ENCODE peak calls at places on chromosome 6, in eight cellular contexts. X is cardiac muscle cell, P is AG04450, S is brain microvascular endothelial cell, K is neural progenitor cell, I is cardiac fibroblast, D is heart right ventricle, Q is Peyer's patch. U is an unnamed sample.

GRCh38 chr6:161273752-161274487 is at the start of gene AGPAT4:
- DNase-seq in D (no peak), K (peak; percentile 94), P (peak; percentile 95), X (peak; percentile 94), Q (peak; percentile 44), S (peak; percentile 92), I (peak; percentile 98), U (peak; percentile 87)

GRCh38 chr6:2616796-2617195 is 133.9 kb downstream of the MYLK4 start:
- DNase-seq in P (no peak), I (no peak), D (no peak), Q (no peak), X (no peak), K (peak; percentile 60), S (no peak), U (no peak)

GRCh38 chr6:43759157-43759925 is 10.7 kb upstream of the VEGFA start:
- DNase-seq in S (no peak), I (no peak), Q (no peak), K (no peak), D (no peak), X (no peak), P (no peak), U (no peak)

GRCh38 chr6:3751019-3751729 is at the start of gene PXDC1:
- DNase-seq in I (no peak), P (no peak), Q (no peak), K (peak; percentile 57), D (peak; percentile 41), X (peak; percentile 38), S (no peak), U (no peak)

GRCh38 chr6:35170166-35170565 is 29.0 kb upstream of the TCP11 start:
- DNase-seq in Q (no peak), X (no peak), P (no peak), S (no peak), K (no peak), I (no peak), D (no peak), U (no peak)

GRCh38 chr6:88780714-88781389 is 182.6 kb downstream of the RNGTT start:
- DNase-seq in I (peak; percentile 81), P (peak; percentile 46), D (no peak), S (peak; percentile 57), K (peak; percentile 78), Q (peak; percentile 19), X (peak; percentile 76), U (peak; percentile 56)

GRCh38 chr6:114181629-114182028 is 161.2 kb downstream of the HS3ST5 start:
- DNase-seq in Q (no peak), I (no peak), X (no peak), S (no peak), D (no peak), P (no peak), K (no peak), U (no peak)

GRCh38 chr6:44289726-44290125 is 19.5 kb downstream of the TMEM151B start:
- DNase-seq in P (no peak), D (no peak), I (no peak), S (no peak), Q (no peak), K (no peak), X (no peak), U (no peak)

GRCh38 chr6:133512410-133513016 is 271.4 kb downstream of the EYA4 start:
- DNase-seq in P (peak; percentile 13), S (peak; percentile 59), Q (no peak), K (peak; percentile 70), X (peak; percentile 55), I (peak; percentile 73), D (peak; percentile 21), U (no peak)

GRCh38 chr6:53492860-53493634 is 51.9 kb downstream of the GCLC start:
- DNase-seq in K (peak; percentile 51), P (peak; percentile 36), D (no peak), I (peak; percentile 71), Q (no peak), X (peak; percentile 65), S (peak; percentile 33), U (no peak)

GRCh38 chr6:111604259-111605099 is 1.2 kb downstream of the TRAF3IP2 start:
- DNase-seq in S (peak; percentile 71), P (no peak), Q (no peak), I (peak; percentile 87), K (peak; percentile 44), D (peak; percentile 58), X (peak; percentile 45), U (no peak)

GRCh38 chr6:15336905-15337583 is 91.2 kb downstream of the JARID2 start:
- DNase-seq in I (no peak), P (no peak), Q (no peak), S (no peak), X (no peak), K (peak; percentile 27), D (no peak), U (no peak)

GRCh38 chr6:132131777-132132176 is 180.6 kb upstream of the CCN2 start:
- DNase-seq in S (peak; percentile 99), P (peak; percentile 99), X (no peak), D (peak; percentile 16), K (peak; percentile 8), Q (no peak), I (peak; percentile 99), U (no peak)

GRCh38 chr6:41459738-41460137 is 86.4 kb upstream of the FOXP4 start:
- DNase-seq in K (no peak), I (no peak), P (no peak), S (no peak), D (no peak), Q (no peak), X (no peak), U (no peak)

GRCh38 chr6:96086745-96087144 is 71.0 kb downstream of the FUT9 start:
- DNase-seq in S (no peak), K (no peak), D (no peak), P (no peak), I (no peak), X (no peak), Q (no peak), U (no peak)

DNA sequence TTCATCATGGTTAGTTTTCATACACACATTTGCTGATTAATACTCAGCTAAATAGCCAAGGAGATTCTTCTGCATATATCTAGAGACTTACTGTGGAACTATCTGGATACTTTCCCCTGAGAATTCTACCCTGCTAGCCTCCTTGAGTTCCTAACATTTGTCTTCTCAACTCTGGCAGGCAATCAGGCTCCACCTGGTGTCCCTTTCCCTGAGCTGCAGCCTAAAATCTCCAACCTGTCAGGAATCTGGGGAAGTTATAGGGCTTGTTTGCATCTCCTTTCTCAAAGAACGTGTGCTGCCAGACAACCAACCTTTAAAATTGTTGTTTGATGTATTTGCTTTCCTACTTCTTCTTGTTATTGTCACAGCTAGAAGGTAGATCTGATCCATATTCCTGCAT is 73.4 kb downstream of the FUT9 start:
- DNase-seq in X (peak; percentile 37), K (peak; percentile 51), Q (no peak), I (no peak), S (no peak), D (no peak), P (no peak), U (no peak)
- TF ChIP-seq CTCF in X (no peak), K (peak; percentile 67), Q (no peak), I (no peak), S (peak; percentile 24), D (no peak), P (no peak), U (no peak)

GRCh38 chr6:148974351-148974750 is 227.5 kb downstream of the UST start:
- DNase-seq in I (no peak), K (no peak), X (no peak), Q (no peak), S (no peak), P (no peak), D (no peak), U (no peak)

GRCh38 chr6:148972481-148972880 is 225.7 kb downstream of the UST start:
- DNase-seq in S (no peak), D (no peak), K (peak; percentile 91), Q (peak; percentile 85), X (peak; percentile 59), P (no peak), I (no peak), U (no peak)

GRCh38 chr6:148971027-148971927 is 224.4 kb downstream of the UST start:
- DNase-seq in X (no peak), Q (no peak), K (no peak), P (no peak), D (no peak), I (no peak), S (no peak), U (no peak)

GRCh38 chr6:148969679-148970078 is 222.8 kb downstream of the UST start:
- DNase-seq in X (no peak), I (peak; percentile 30), K (peak; percentile 73), S (peak; percentile 74), Q (no peak), D (peak; percentile 52), P (peak; percentile 86), U (no peak)

DNA sequence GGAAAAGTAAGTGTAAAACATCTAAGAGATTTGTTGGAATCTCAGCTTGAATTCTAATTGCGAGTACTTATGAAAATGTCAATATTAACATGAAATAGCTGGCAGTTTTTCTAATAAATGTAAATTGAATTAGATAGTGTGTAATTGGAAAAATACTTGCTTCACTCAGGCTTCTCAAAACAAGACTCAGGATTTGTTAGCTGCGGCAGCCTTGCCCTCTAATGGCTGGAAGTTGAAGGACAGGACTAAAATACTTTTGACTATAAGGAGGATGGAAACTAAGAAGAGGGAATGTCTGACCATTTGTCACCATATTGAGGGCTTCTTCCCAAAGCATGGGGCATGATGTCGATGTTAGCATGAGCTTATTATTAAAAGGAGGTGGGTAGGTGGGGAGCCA is 227.0 kb downstream of the UST start:
- DNase-seq in D (no peak), Q (no peak), S (peak; percentile 48), X (peak; percentile 54), I (peak; percentile 66), K (no peak), P (no peak), U (no peak)
- TF ChIP-seq CTCF in D (peak; percentile 34), Q (peak; percentile 9), S (peak; percentile 75), X (peak; percentile 63), I (peak; percentile 71), K (peak; percentile 57), P (peak; percentile 82), U (no peak)

GRCh38 chr6:169832247-169832948 is 81.0 kb downstream of the ERMARD start:
- DNase-seq in D (no peak), I (peak; percentile 5), K (no peak), S (no peak), Q (no peak), X (no peak), P (no peak), U (no peak)
- TF ChIP-seq CTCF in D (no peak), I (no peak), K (no peak), S (no peak), Q (no peak), X (no peak), P (no peak), U (no peak)

DNA sequence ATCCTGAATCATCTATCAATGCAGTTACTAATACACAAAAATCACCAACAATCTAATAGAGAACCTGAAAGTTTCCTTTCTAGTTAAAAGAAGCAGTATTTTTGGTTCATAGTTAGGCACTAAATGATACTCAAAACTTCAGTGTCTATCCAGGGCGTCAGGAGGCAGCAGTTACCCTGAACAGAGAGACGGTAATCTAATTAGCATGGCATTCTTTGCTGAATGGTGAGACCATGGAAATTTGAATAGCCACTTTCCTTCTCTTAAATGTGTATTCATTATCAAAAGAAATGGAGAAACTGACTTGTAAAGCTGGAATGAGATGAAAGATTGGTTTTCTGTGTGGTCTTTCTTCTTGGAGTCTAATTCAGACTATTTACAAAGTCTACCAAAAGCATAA is 146.6 kb upstream of the BMP5 start:
- DNase-seq in K (peak; percentile 53), P (no peak), I (no peak), S (no peak), D (no peak), X (no peak), Q (no peak), U (no peak)
- TF ChIP-seq CTCF in K (peak; percentile 50), P (peak; percentile 32), I (no peak), S (peak; percentile 61), D (no peak), X (peak; percentile 23), Q (no peak), U (no peak)

GRCh38 chr6:100920028-100920427 is 38.9 kb upstream of the ASCC3 start:
- DNase-seq in I (no peak), X (no peak), S (no peak), P (no peak), K (no peak), D (no peak), Q (no peak), U (no peak)
- TF ChIP-seq CTCF in I (no peak), X (no peak), S (no peak), P (no peak), K (no peak), D (no peak), Q (no peak), U (no peak)